ENCODE peak calls at places on chromosomes 11 and 22, in ten cellular contexts. B is IMR-90, S is A549, X is AG09309, K is fibroblast of mammary gland, O is ovary, V is brain microvascular endothelial cell, J is stomach, F is cardiac muscle cell, Y is cardiac fibroblast. N is an unnamed sample.

GRCh38 chr11:72321381-72321996 is 77.5 kb upstream of the PHOX2A start:
- DNase-seq in B (peak), S (peak), X (no peak), K (peak), O (no peak), V (peak), J (no peak), F (peak), Y (peak), N (peak)

GRCh38 chr22:43777204-43777671 is 34.9 kb downstream of the EFCAB6 start:
- DNase-seq in B (peak), S (no peak), X (peak), K (peak), O (no peak), V (peak), J (no peak), F (peak), Y (peak), N (peak)

GRCh38 chr11:117839936-117840813 is 15.6 kb upstream of the FXYD2 start:
- DNase-seq in B (no peak), S (no peak), X (no peak), K (no peak), O (no peak), V (no peak), J (peak), F (no peak), Y (no peak), N (no peak)

GRCh38 chr11:63907808-63908530 is 9.0 kb downstream of the RCOR2 start:
- DNase-seq in B (no peak), S (no peak), X (no peak), K (no peak), O (peak), V (no peak), J (no peak), F (no peak), Y (no peak), N (no peak)

GRCh38 chr11:30683176-30683575 is 97.0 kb upstream of the MPPED2 start:
- DNase-seq in B (peak), S (no peak), X (no peak), K (no peak), O (no peak), V (no peak), J (no peak), F (no peak), Y (peak), N (peak)

GRCh38 chr11:35235944-35236666 is 97.1 kb downstream of the CD44 start:
- DNase-seq in B (no peak), S (peak), X (no peak), K (peak), O (no peak), V (no peak), J (peak), F (no peak), Y (peak), N (peak)

GRCh38 chr11:62438641-62439040 is 19.8 kb downstream of the SCGB1A1 start:
- DNase-seq in B (no peak), S (no peak), X (no peak), K (no peak), O (no peak), V (no peak), J (no peak), F (no peak), Y (no peak), N (no peak)

GRCh38 chr11:59267196-59267595 is 54.5 kb upstream of the MPEG1 start:
- DNase-seq in B (no peak), S (no peak), X (no peak), K (no peak), O (no peak), V (no peak), J (no peak), F (no peak), Y (no peak), N (no peak)

GRCh38 chr11:122746050-122746478 is 90.5 kb downstream of the UBASH3B start:
- DNase-seq in B (no peak), S (no peak), X (no peak), K (no peak), O (no peak), V (no peak), J (no peak), F (no peak), Y (no peak), N (no peak)

GRCh38 chr22:36938886-36939285 is 25.5 kb downstream of the CSF2RB start:
- DNase-seq in B (no peak), S (no peak), X (no peak), K (no peak), O (no peak), V (no peak), J (no peak), F (no peak), Y (no peak), N (no peak)

GRCh38 chr11:123308077-123308476 is 113.0 kb upstream of the CLMP start:
- DNase-seq in B (peak), S (no peak), X (peak), K (peak), O (no peak), V (no peak), J (no peak), F (peak), Y (peak), N (peak)

GRCh38 chr22:27310966-27311665 is 490.4 kb downstream of the MN1 start:
- DNase-seq in B (no peak), S (no peak), X (no peak), K (no peak), O (no peak), V (no peak), J (no peak), F (no peak), Y (no peak), N (no peak)

GRCh38 chr22:29165336-29166060 is 40.2 kb upstream of the EMID1 start:
- DNase-seq in B (no peak), S (no peak), X (no peak), K (no peak), O (peak), V (no peak), J (no peak), F (no peak), Y (no peak), N (no peak)

GRCh38 chr11:84552791-84553190 is 1074.4 kb downstream of the DLG2 start:
- DNase-seq in B (no peak), S (no peak), X (no peak), K (no peak), O (no peak), V (no peak), J (no peak), F (no peak), Y (no peak), N (no peak)

GRCh38 chr11:383431-383830 is 10.6 kb upstream of the PKP3 start:
- DNase-seq in B (no peak), S (no peak), X (no peak), K (no peak), O (no peak), V (no peak), J (no peak), F (no peak), Y (no peak), N (no peak)

GRCh38 chr11:120096756-120097191 is 41.1 kb downstream of the TRIM29 start:
- DNase-seq in B (no peak), S (no peak), X (no peak), K (no peak), O (no peak), V (no peak), J (no peak), F (no peak), Y (no peak), N (no peak)

GRCh38 chr11:126188332-126189108 is 22.9 kb downstream of the RPUSD4 start:
- DNase-seq in B (no peak), S (no peak), X (no peak), K (no peak), O (no peak), V (no peak), J (no peak), F (no peak), Y (no peak), N (no peak)

GRCh38 chr22:31637938-31638618 is 23.9 kb downstream of the PISD start:
- DNase-seq in B (no peak), S (no peak), X (no peak), K (peak), O (no peak), V (peak), J (no peak), F (peak), Y (peak), N (no peak)

GRCh38 chr11:97989121-97989520 is 1031.6 kb upstream of the CNTN5 start:
- DNase-seq in B (no peak), S (no peak), X (no peak), K (no peak), O (no peak), V (no peak), J (no peak), F (no peak), Y (no peak), N (no peak)

GRCh38 chr11:15484398-15484797 is 369.7 kb downstream of the INSC start:
- DNase-seq in B (no peak), S (no peak), X (no peak), K (no peak), O (no peak), V (no peak), J (no peak), F (no peak), Y (no peak), N (no peak)

GRCh38 chr11:75245356-75246005 is 4.9 kb downstream of the TPBGL start:
- DNase-seq in B (no peak), S (no peak), X (no peak), K (no peak), O (no peak), V (no peak), J (peak), F (no peak), Y (no peak), N (no peak)

GRCh38 chr22:18000441-18001039 is 23.8 kb downstream of the MICAL3 start:
- DNase-seq in B (no peak), S (no peak), X (no peak), K (no peak), O (peak), V (no peak), J (no peak), F (peak), Y (peak), N (no peak)

GRCh38 chr11:36077886-36078685 is 134.2 kb downstream of the LDLRAD3 start:
- DNase-seq in B (no peak), S (no peak), X (no peak), K (peak), O (no peak), V (no peak), J (no peak), F (no peak), Y (peak), N (no peak)

GRCh38 chr22:24284747-24285203 is 14.1 kb downstream of the SPECC1L start:
- DNase-seq in B (peak), S (no peak), X (no peak), K (peak), O (no peak), V (peak), J (no peak), F (no peak), Y (peak), N (no peak)

GRCh38 chr11:47004595-47005033 is 68.1 kb downstream of the CSTPP1 start:
- DNase-seq in B (peak), S (no peak), X (peak), K (peak), O (peak), V (peak), J (peak), F (peak), Y (peak), N (peak)

GRCh38 chr22:33569547-33569946 is 350.7 kb downstream of the LARGE1 start:
- DNase-seq in B (no peak), S (no peak), X (no peak), K (no peak), O (no peak), V (no peak), J (no peak), F (no peak), Y (no peak), N (no peak)

GRCh38 chr11:16784671-16785070 is 46.2 kb downstream of the C11orf58 start:
- DNase-seq in B (no peak), S (no peak), X (no peak), K (no peak), O (no peak), V (no peak), J (no peak), F (peak), Y (no peak), N (no peak)

GRCh38 chr11:92226331-92227232 is 2.0 kb downstream of the FAT3 start:
- DNase-seq in B (no peak), S (no peak), X (no peak), K (no peak), O (peak), V (no peak), J (no peak), F (no peak), Y (peak), N (peak)

GRCh38 chr11:114061053-114062049 is 1.8 kb downstream of the ZBTB16 start:
- DNase-seq in B (no peak), S (no peak), X (no peak), K (peak), O (peak), V (no peak), J (peak), F (peak), Y (peak), N (no peak)

GRCh38 chr22:37254867-37255233 is 10.8 kb upstream of the RAC2 start:
- DNase-seq in B (peak), S (no peak), X (no peak), K (no peak), O (no peak), V (peak), J (no peak), F (peak), Y (peak), N (no peak)

GRCh38 chr11:13152736-13153541 is 124.7 kb upstream of the BMAL1 start:
- DNase-seq in B (peak), S (peak), X (no peak), K (peak), O (no peak), V (peak), J (no peak), F (peak), Y (peak), N (peak)

GRCh38 chr11:119624102-119624615 is 104.8 kb downstream of the NECTIN1 start:
- DNase-seq in B (no peak), S (peak), X (no peak), K (no peak), O (no peak), V (no peak), J (no peak), F (no peak), Y (no peak), N (no peak)

GRCh38 chr11:47987310-47987709 is 7.0 kb downstream of the PTPRJ start:
- DNase-seq in B (no peak), S (no peak), X (no peak), K (no peak), O (no peak), V (no peak), J (no peak), F (no peak), Y (no peak), N (no peak)

DNA sequence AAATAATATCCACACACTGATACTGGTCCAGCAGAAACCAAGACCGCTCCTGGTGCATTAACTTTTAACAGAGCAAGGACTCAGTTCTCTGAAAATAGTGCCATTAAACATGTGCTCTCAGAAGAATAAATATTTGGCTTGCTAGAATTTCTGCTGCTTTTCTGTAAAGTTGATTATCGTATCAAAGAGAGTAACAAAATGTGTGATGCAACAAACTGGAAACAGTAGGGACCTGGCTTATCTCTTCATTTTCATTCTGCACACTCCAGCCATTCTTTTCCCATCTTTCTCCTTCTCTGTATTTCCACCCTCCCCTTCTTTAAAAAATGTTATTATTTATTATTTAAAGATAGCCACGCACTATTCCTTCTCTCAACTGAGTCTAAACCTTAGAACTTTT is 43.9 kb downstream of the WT1 start:
- DNase-seq in B (no peak), S (no peak), X (no peak), K (no peak), O (no peak), V (no peak), J (no peak), F (no peak), Y (no peak), N (no peak)
- TF ChIP-seq CTCF in B (no peak), S (no peak), X (no peak), K (no peak), O (no peak), V (no peak), J (no peak), F (no peak), Y (no peak), N (no peak)

DNA sequence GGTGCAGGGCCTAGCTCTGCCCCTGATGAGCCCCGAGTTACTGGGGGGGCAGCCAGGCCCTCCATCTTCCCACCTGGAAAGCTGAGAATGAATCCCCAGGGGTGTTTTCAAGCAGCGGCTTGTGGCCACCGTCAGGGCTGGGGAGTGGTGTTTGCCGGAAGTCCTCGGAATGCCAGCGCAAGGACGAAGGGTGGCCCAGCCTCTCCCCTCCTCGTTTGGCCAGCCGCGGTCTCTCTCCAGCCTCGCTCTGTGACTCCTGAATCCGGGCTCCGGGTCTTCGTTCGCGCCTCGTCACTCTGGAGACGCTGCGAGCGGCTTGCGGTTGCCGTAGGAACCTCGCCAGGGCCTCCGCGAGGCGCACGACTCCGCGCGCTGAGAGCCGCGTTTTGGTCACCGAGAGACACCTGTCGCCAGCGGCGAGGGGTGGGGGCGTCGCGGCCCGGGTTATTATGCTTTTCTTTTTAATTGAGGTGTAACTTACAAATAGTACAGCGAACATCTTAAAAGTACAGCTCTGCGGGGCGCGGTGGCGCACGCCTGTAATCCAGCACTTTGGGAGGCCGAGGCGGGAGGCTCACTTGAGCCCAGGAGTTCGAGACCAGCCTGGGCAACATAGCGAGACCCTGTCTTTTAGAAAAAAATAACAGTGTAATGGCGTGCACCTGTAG is 6.3 kb upstream of the KDELR3 start:
- DNase-seq in B (peak), S (peak), X (no peak), K (peak), O (peak), V (peak), J (peak), F (peak), Y (peak), N (peak)
- H3K4me3 ChIP-seq in B (no peak), S (peak), X (no peak), K (no peak), O (no peak), V (no peak), J (peak), F (no peak), Y (no peak), N (peak)

DNA sequence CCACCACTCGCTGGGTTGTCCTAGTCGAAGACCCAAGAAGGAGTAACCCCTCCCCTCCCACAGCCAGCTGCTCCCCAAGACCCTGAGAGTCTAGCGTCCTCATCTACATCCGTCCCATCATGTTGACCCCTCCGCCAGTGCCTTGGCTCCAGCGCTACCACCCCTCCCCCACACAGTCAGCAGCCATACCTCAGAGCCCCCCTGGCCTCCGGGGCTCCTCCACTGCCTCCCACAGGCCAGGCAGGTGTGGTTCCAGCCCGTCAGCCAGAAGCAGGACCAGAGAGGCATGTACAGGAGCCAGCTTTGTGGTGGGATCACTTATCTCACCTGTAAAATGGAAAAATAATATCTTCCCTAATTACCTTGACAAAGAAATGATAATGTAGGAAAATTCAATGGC is 51.5 kb upstream of the PHF21B start:
- DNase-seq in B (no peak), S (no peak), X (no peak), K (no peak), O (no peak), V (no peak), J (no peak), F (no peak), Y (no peak), N (no peak)
- TF ChIP-seq CTCF in B (no peak), S (no peak), X (no peak), K (no peak), O (no peak), V (no peak), J (no peak), F (no peak), Y (no peak), N (no peak)

GRCh38 chr22:50306753-50307749 is at the start of gene PLXNB2:
- DNase-seq in B (peak), S (peak), X (no peak), K (peak), O (peak), V (peak), J (peak), F (peak), Y (peak), N (peak)

GRCh38 chr22:50308597-50308935 is 1.1 kb upstream of the PLXNB2 start:
- DNase-seq in B (peak), S (no peak), X (no peak), K (peak), O (peak), V (no peak), J (no peak), F (peak), Y (peak), N (peak)

GRCh38 chr22:50309601-50309991 is 2.1 kb upstream of the PLXNB2 start:
- DNase-seq in B (no peak), S (no peak), X (no peak), K (no peak), O (no peak), V (no peak), J (no peak), F (no peak), Y (no peak), N (no peak)

GRCh38 chr22:50308986-50309600 is 1.6 kb upstream of the PLXNB2 start:
- DNase-seq in B (no peak), S (no peak), X (no peak), K (no peak), O (peak), V (no peak), J (no peak), F (no peak), Y (no peak), N (no peak)

DNA sequence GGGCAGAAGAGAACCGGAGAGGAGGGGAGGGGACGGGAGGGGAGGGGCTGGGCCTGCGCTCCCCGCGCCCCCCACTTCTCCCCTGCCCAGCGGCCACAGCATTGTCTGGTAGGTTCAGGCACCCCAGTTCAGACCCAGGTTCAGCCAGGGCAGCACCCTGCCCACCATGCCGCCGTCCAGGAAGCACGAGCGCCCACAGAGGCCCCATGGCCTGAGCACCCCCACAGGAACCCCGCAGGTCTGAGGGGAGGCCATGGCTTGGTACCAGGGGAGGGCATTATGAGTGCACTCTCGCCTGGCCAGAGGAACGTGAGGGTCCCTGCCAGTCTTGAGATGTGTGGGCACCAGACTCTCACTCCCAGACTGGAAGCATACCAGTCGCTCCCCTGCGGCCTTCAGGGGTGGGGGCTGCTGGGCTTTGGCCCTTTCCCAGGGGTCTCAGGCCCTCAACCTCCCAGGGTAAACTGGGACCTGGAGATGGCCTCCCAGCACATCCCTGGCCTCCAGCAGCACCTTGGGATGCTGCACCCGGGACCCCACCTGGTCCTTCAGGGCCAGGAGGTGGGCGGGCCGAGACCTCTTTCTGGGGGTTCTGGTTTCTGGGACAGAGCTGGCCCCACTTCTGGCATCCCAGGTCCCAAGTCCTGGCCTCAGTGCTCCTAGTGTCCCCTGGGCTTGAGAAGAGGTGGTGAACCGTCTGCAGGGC is 598 bp upstream of the PLXNB2 start:
- DNase-seq in B (no peak), S (no peak), X (no peak), K (no peak), O (peak), V (no peak), J (no peak), F (no peak), Y (no peak), N (no peak)
- H3K4me3 ChIP-seq in B (no peak), S (no peak), X (no peak), K (no peak), O (no peak), V (no peak), J (peak), F (no peak), Y (peak), N (peak)

GRCh38 chr22:46858181-46858771 is 95.8 kb downstream of the TBC1D22A start:
- DNase-seq in B (no peak), S (no peak), X (no peak), K (no peak), O (no peak), V (no peak), J (no peak), F (no peak), Y (no peak), N (no peak)
- TF ChIP-seq CTCF in B (no peak), S (no peak), X (no peak), K (no peak), O (no peak), V (no peak), J (no peak), F (no peak), Y (no peak), N (no peak)

GRCh38 chr11:116309446-116309845 is 463.3 kb downstream of the BUD13 start:
- DNase-seq in B (no peak), S (no peak), X (no peak), K (no peak), O (no peak), V (no peak), J (no peak), F (no peak), Y (no peak), N (no peak)
- H3K4me3 ChIP-seq in B (no peak), S (no peak), X (no peak), K (no peak), O (no peak), V (no peak), J (no peak), F (no peak), Y (no peak), N (no peak)

N was measured in AG10803.